ENCODE peak calls at places on chromosomes 6 and 20, in nine cellular contexts. Z is tibial artery; E is heart left ventricle; T is CD8-positive, alpha-beta T cell; O is A549; X is body of pancreas; J is aorta; C is sigmoid colon; K is H9. I is an unnamed sample. For H3K4me1, the result is how much of the 10 kb centered on the place peaks cover.

GRCh38 chr6:139337830-139338229 is 36.6 kb downstream of the CITED2 start:
- DNase-seq in O (no peak), X (no peak), C (peak), J (peak), Z (no peak), T (no peak), K (no peak), E (no peak), I (no peak)

GRCh38 chr20:1130849-1131248 is 12.4 kb downstream of the PSMF1 start:
- DNase-seq in O (no peak), C (no peak), K (no peak), X (no peak), J (peak), E (peak), Z (no peak), T (no peak), I (no peak)

GRCh38 chr20:54772931-54773642 is 297.7 kb downstream of the DOK5 start:
- DNase-seq in Z (no peak), T (no peak), J (no peak), C (no peak), X (no peak), E (no peak), O (no peak), K (no peak), I (no peak)

GRCh38 chr6:34771727-34772126 is 14.4 kb downstream of the SNRPC start:
- DNase-seq in K (no peak), J (no peak), X (no peak), C (no peak), E (no peak), Z (no peak), O (no peak), T (no peak), I (no peak)

GRCh38 chr20:62732766-62733165 is 24.1 kb downstream of the NTSR1 start:
- DNase-seq in E (no peak), T (no peak), J (no peak), Z (no peak), X (peak), C (peak), O (no peak), K (no peak), I (no peak)

GRCh38 chr6:22117663-22118062 is 179.2 kb downstream of the PRL start:
- DNase-seq in O (no peak), E (no peak), J (no peak), Z (no peak), C (no peak), K (no peak), X (no peak), T (no peak), I (no peak)

GRCh38 chr20:23419995-23420901 is 1.0 kb downstream of the NAPB start:
- DNase-seq in T (peak), X (peak), E (peak), K (no peak), J (peak), C (peak), O (peak), Z (peak), I (peak)

GRCh38 chr6:50270427-50270826 is 220.7 kb upstream of the DEFB112 start:
- DNase-seq in C (no peak), T (no peak), E (no peak), Z (no peak), J (no peak), K (no peak), X (no peak), O (no peak), I (no peak)

GRCh38 chr6:155171109-155171746 is 92.6 kb upstream of the CLDN20 start:
- DNase-seq in X (no peak), E (no peak), O (peak), C (peak), T (peak), K (no peak), Z (peak), J (peak), I (peak)

GRCh38 chr6:107823047-107823557 is 1.0 kb downstream of the SCML4 start:
- DNase-seq in C (no peak), T (peak), Z (no peak), O (no peak), J (no peak), K (no peak), X (no peak), E (no peak), I (no peak)

GRCh38 chr6:33931799-33932198 is 128.0 kb upstream of the MLN start:
- DNase-seq in O (no peak), J (no peak), Z (no peak), T (no peak), C (no peak), X (no peak), K (no peak), E (no peak), I (no peak)

GRCh38 chr6:45900808-45901752 is 114.6 kb downstream of the CLIC5 start:
- DNase-seq in C (no peak), O (no peak), X (no peak), T (no peak), Z (no peak), J (no peak), K (peak), E (no peak), I (no peak)

GRCh38 chr6:163415620-163416379 is 1.3 kb downstream of the QKI start:
- DNase-seq in O (peak), T (peak), J (peak), Z (peak), C (peak), K (no peak), E (peak), X (peak), I (peak)

GRCh38 chr20:24582373-24583168 is 113.1 kb downstream of the SYNDIG1 start:
- DNase-seq in O (no peak), E (no peak), J (no peak), C (no peak), T (no peak), X (no peak), K (no peak), Z (no peak), I (no peak)

GRCh38 chr20:35833271-35833670 is 61.5 kb downstream of the PHF20 start:
- DNase-seq in J (no peak), X (no peak), K (no peak), O (no peak), E (no peak), C (no peak), Z (no peak), T (no peak), I (no peak)

GRCh38 chr6:7615611-7616383 is 25.8 kb downstream of the SNRNP48 start:
- DNase-seq in E (no peak), J (no peak), Z (no peak), X (peak), C (no peak), K (peak), O (peak), T (no peak), I (no peak)

GRCh38 chr20:20214757-20215275 is 153.1 kb upstream of the INSM1 start:
- DNase-seq in E (no peak), O (no peak), X (no peak), K (no peak), T (no peak), J (no peak), C (no peak), Z (no peak), I (no peak)

GRCh38 chr20:8368680-8369079 is 236.6 kb downstream of the PLCB1 start:
- DNase-seq in C (no peak), E (no peak), K (no peak), X (no peak), O (no peak), J (no peak), T (no peak), Z (no peak), I (no peak)

GRCh38 chr6:81749704-81750103 is 2.8 kb downstream of the TENT5A start:
- DNase-seq in X (no peak), J (no peak), T (no peak), Z (no peak), C (no peak), E (no peak), O (no peak), K (no peak), I (no peak)

GRCh38 chr6:145704153-145704781 is 31.1 kb downstream of the EPM2A start:
- DNase-seq in E (no peak), J (no peak), O (no peak), Z (no peak), K (no peak), X (no peak), T (no peak), C (no peak), I (no peak)

GRCh38 chr6:101722991-101723579 is 329.6 kb downstream of the GRIK2 start:
- DNase-seq in O (no peak), E (no peak), T (no peak), Z (no peak), J (no peak), X (no peak), K (no peak), C (no peak), I (no peak)

GRCh38 chr20:40294175-40294574 is 394.9 kb downstream of the MAFB start:
- DNase-seq in J (no peak), C (no peak), K (no peak), O (no peak), Z (peak), E (no peak), X (no peak), T (no peak), I (no peak)

GRCh38 chr20:19937651-19938420 is 79.3 kb upstream of the NAA20 start:
- DNase-seq in C (no peak), J (no peak), T (no peak), Z (no peak), E (no peak), O (no peak), X (no peak), K (no peak), I (no peak)

GRCh38 chr6:40763001-40763400 is 175.8 kb upstream of the LRFN2 start:
- DNase-seq in O (no peak), K (no peak), J (no peak), Z (no peak), T (no peak), X (no peak), E (no peak), C (no peak), I (no peak)

GRCh38 chr20:59873409-59873808 is 60.0 kb downstream of the SYCP2 start:
- DNase-seq in T (no peak), E (no peak), Z (no peak), X (no peak), K (no peak), J (no peak), C (no peak), O (no peak), I (no peak)

GRCh38 chr6:130473886-130474285 is 108.1 kb downstream of the TMEM200A start:
- DNase-seq in X (no peak), E (no peak), Z (no peak), J (no peak), K (no peak), O (no peak), C (no peak), T (no peak), I (no peak)

GRCh38 chr20:36768768-36769430 is 4.7 kb downstream of the DSN1 start:
- DNase-seq in C (no peak), E (no peak), J (no peak), X (no peak), O (no peak), Z (no peak), T (no peak), K (no peak), I (no peak)

GRCh38 chr6:159966981-159967380 is 1.9 kb upstream of the IGF2R start:
- DNase-seq in Z (no peak), X (no peak), O (no peak), E (no peak), T (no peak), K (no peak), C (no peak), J (no peak), I (no peak)

GRCh38 chr6:131858765-131859490 is 51.1 kb downstream of the ENPP1 start:
- DNase-seq in K (no peak), O (no peak), C (no peak), J (no peak), X (no peak), Z (no peak), T (no peak), E (no peak), I (no peak)

GRCh38 chr6:104957301-104958177 is 632 bp downstream of the LIN28B start:
- DNase-seq in Z (no peak), K (peak), T (no peak), O (peak), E (peak), C (no peak), J (no peak), X (no peak), I (no peak)

GRCh38 chr20:43925215-43925614 is 10.6 kb downstream of the TOX2 start:
- DNase-seq in Z (no peak), K (no peak), T (no peak), J (no peak), X (no peak), E (no peak), C (no peak), O (no peak), I (no peak)

GRCh38 chr6:44062771-44063560 is 64.3 kb downstream of the MRPL14 start:
- DNase-seq in E (no peak), J (peak), X (no peak), Z (no peak), T (no peak), C (no peak), O (no peak), K (peak), I (no peak)

DNA sequence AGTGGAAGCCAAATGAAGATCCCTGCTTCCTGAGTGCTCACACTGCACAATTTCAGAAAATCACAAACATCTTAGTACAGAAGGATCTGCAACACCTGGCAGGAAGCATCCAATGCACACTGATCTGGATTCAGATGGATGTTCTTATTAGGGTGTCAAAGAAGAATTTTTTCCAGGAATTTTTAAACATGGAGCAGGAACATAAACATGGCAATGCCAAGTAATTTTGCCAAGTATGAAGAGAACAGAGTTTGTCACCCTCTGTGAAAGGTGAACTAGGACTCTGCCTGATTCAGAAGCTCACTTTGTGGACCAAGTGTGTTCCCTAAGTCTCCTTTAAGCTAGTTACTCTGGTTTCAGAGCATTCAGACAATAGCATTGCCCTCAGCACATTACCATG is 208.5 kb downstream of the EPHA7 start:
- DNase-seq in O (no peak), J (no peak), E (no peak), Z (no peak), K (no peak), X (no peak), C (no peak), T (no peak), I (no peak)
- H3K4me1 ChIP-seq in O (under half), J (under half), E (under half), Z (under half), K (under half), X (under half), C (under half), T (under half), I (under half)

DNA sequence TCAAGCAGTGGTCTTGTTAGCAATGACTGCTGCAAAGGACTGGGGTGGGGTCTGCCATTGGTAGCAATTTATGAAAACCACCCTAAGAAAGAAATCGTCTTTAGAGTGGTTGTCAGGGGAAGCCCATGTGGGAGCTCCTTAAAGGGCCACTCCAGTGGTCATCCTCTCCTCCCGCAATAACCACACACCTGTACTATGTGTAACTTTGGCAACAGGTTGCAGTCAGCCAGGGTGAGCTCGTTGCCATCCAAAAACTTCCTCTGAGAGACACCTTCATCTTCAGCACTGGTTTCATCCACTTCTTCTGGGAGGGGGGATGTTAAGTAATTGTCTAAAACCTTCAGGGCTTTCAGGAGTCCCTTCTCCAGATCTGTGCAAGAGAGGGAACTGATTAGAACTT is 2.9 kb upstream of the DDAH2 start:
- DNase-seq in X (no peak), O (no peak), Z (no peak), T (no peak), J (no peak), E (no peak), C (no peak), K (no peak), I (no peak)
- H3K4me1 ChIP-seq in X (half or more), O (under half), Z (under half), T (under half), J (under half), E (half or more), C (under half), K (under half), I (under half)

DNA sequence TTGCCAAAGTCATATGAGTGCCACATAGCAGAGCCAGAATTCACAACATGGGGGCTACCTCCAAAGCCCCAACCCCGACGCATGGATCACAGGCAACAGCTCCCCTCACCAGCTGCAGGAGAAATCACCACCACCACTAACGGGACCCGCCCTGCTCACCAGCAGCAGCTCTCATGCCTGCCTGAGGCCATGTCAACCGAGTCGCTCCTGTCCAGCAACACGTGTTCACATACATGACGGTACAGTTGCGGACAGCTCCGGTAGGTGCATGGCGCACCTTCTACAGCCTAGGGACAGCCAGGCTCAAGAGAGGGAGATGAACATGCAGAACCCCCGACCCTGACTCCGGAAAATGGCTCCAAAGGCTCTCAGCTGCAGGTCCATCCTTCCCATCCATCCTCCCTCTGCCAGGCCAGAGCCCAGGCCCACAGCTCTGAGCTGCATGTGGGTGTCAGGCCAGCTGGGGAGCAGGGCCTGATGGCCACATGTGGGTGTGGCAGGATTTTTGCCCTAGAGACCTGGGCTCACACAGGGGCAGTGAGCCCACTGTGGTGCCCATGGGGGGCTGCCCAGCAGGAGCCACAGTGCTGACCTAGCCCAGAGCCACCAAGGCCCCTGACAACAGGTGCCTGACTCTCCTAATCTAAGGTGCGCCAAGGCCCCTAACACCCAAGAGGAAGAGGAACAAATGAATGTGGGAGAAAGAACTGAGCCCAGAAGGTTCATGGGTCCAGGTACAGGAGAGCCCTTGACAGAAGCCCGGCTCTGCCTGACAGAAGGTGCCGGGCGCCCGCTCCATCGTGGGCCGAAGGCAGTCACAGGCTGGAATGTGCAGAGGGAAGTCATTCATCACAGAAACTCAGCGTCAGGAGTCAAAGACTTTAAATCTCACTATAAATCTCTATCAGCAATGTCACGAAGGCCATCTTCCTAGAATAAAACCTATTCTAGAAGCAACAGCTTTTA is 10.5 kb downstream of the RPS6KA2 start:
- DNase-seq in C (no peak), J (no peak), E (no peak), Z (peak), T (no peak), O (no peak), K (no peak), X (no peak), I (no peak)
- H3K4me1 ChIP-seq in C (half or more), J (under half), E (half or more), Z (under half), T (under half), O (under half), K (under half), X (under half), I (under half)

DNA sequence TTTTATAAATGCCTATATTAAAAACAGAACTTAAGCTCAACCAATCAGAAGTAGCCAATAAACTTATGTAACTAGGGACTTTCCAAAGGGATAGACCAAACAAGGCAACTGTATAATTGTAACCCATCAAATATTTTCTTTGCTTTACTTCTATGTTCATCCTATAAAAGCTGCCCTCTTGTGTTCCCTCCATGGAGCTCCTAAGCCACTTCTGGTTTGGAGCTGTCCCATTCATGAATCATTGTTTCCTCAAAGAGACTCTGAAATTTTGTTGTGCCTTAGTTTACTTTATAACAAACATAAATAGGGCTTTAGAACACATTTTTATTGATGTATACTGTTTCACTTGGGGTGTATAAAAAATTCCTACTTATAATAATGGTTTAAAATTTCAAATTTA is 101.5 kb upstream of the CARMIL1 start:
- DNase-seq in Z (no peak), T (no peak), J (no peak), C (no peak), O (no peak), X (no peak), K (no peak), E (no peak), I (no peak)
- H3K4me1 ChIP-seq in Z (under half), T (under half), J (under half), C (half or more), O (under half), X (under half), K (under half), E (under half), I (under half)

DNA sequence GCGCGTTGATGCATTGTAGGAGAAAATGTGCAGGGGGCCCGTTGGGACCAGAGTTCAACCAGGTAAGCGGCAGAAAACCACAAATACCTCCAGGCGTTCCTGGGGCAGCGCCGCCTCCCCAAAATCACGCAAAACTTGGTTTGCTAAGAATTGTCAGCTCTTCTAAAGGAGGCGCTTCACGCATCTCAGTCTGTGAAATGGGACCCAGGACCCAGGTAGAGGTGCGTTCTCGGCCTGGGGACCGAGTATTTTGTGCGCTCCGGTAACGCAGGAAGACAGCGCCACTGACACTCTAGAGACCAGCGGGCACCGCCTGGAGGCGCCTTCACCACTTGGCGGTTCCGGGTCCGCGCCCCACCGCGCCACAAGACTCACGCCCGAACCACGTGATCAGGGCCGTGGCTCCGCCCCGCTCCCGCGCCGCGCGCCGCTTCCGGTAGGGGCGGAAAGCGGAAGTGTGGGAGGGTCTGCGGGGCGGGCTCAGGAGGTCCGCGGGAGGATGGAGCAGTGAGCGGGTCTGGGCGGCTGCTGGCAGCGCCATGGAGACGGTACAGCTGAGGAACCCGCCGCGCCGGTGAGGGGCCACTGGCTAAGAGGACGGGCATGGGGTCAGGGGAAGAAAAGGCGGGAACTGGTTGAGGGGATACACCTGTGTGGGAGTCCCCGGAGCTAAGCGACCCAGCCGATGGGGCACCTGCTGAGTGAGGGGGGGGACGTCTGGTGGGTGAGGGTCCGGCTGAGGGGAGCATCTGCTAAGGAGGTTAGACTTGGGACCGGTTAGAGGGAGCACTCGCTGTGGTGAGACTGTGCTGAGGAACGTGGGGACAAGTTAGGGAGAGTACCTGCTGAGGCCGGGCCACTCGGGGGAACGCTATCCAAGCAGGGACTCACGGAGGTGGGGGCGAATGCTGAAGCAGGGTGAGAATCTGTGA is at the start of gene STK4:
- DNase-seq in T (peak), K (peak), C (peak), X (peak), O (peak), Z (peak), E (peak), J (peak), I (peak)
- H3K4me1 ChIP-seq in T (under half), K (under half), C (under half), X (under half), O (under half), Z (under half), E (under half), J (under half), I (under half)

I was measured in uterus.